ENCODE peak calls at places on chromosomes 7 and 10, in ten cellular contexts. J, K, T, F, E, I, Z, P, D and Q are unnamed samples. For H3K36me3, the result is how much of the 10 kb centered on the place peaks cover.

GRCh38 chr10:102045292-102045691 is 10.7 kb downstream of the ARMH3 start:
- DNase-seq in J (no peak), D (no peak), I (no peak), K (no peak), T (no peak), P (no peak), F (no peak), E (no peak), Z (no peak), Q (no peak)

GRCh38 chr7:7607010-7607409 is 33.5 kb upstream of the UMAD1 start:
- DNase-seq in J (no peak), K (no peak), P (no peak), Z (no peak), D (no peak), I (no peak), F (no peak), T (no peak), E (no peak), Q (no peak)

GRCh38 chr10:65341323-65341922 is 1584.4 kb upstream of the LRRTM3 start:
- DNase-seq in D (no peak), I (no peak), P (peak), T (no peak), F (no peak), J (no peak), E (no peak), Z (no peak), K (no peak), Q (no peak)

GRCh38 chr7:11185179-11185578 is 211.5 kb downstream of the PHF14 start:
- DNase-seq in P (no peak), T (no peak), J (no peak), I (no peak), Z (no peak), E (no peak), K (no peak), F (no peak), D (no peak), Q (no peak)

GRCh38 chr10:132241496-132241895 is 54.7 kb downstream of the DPYSL4 start:
- DNase-seq in E (no peak), Z (no peak), T (no peak), I (no peak), P (no peak), F (no peak), K (no peak), D (no peak), J (no peak), Q (no peak)

GRCh38 chr10:74738543-74738942 is 87.9 kb upstream of the KAT6B start:
- DNase-seq in P (no peak), F (no peak), K (no peak), T (no peak), E (no peak), J (no peak), I (no peak), Z (no peak), D (no peak), Q (no peak)

GRCh38 chr10:15395912-15396311 is 24.8 kb upstream of the FAM171A1 start:
- DNase-seq in F (no peak), J (no peak), K (no peak), I (no peak), E (no peak), P (no peak), Z (no peak), D (no peak), T (no peak), Q (no peak)

GRCh38 chr10:72186633-72187330 is 29.0 kb upstream of the ANAPC16 start:
- DNase-seq in I (peak), Z (no peak), D (no peak), J (no peak), K (no peak), T (no peak), E (no peak), F (no peak), P (peak), Q (peak)

GRCh38 chr7:30923009-30923773 is 11.5 kb downstream of the AQP1 start:
- DNase-seq in F (peak), P (peak), T (peak), K (no peak), D (peak), Z (peak), J (no peak), E (no peak), I (peak), Q (no peak)

GRCh38 chr10:128263891-128264688 is 137.9 kb upstream of the MKI67 start:
- DNase-seq in I (peak), K (peak), D (peak), J (peak), Z (peak), F (peak), P (peak), E (no peak), T (peak), Q (no peak)

GRCh38 chr10:88804083-88804812 is 1.7 kb downstream of the LIPM start:
- DNase-seq in I (no peak), P (no peak), D (no peak), K (no peak), T (no peak), J (no peak), F (no peak), Z (no peak), E (no peak), Q (no peak)

GRCh38 chr7:76327610-76328009 is 25.1 kb downstream of the HSPB1 start:
- DNase-seq in J (no peak), K (no peak), T (no peak), P (no peak), I (no peak), D (no peak), F (no peak), Z (no peak), E (no peak), Q (no peak)

GRCh38 chr7:107501593-107501992 is 31.7 kb downstream of the GPR22 start:
- DNase-seq in K (peak), T (no peak), P (no peak), Z (no peak), D (no peak), E (no peak), J (peak), F (no peak), I (no peak), Q (no peak)
- TF ChIP-seq CTCF in K (peak), T (peak), P (peak), Z (peak), D (peak), E (no peak), J (peak), F (no peak), I (peak), Q (no peak)

GRCh38 chr10:133368153-133368552 is 5.0 kb downstream of the ECHS1 start:
- DNase-seq in J (no peak), Z (no peak), P (no peak), K (no peak), F (no peak), E (no peak), D (no peak), I (no peak), T (no peak), Q (no peak)

GRCh38 chr10:133364645-133365431 is 7.0 kb upstream of the FUOM start:
- DNase-seq in T (no peak), J (no peak), K (no peak), D (no peak), Z (no peak), I (no peak), F (peak), P (no peak), E (no peak), Q (no peak)

GRCh38 chr10:133365461-133366129 is 7.6 kb downstream of the ECHS1 start:
- DNase-seq in P (no peak), I (no peak), F (no peak), Z (no peak), J (no peak), D (no peak), T (no peak), E (no peak), K (no peak), Q (no peak)

GRCh38 chr10:133366751-133367150 is 6.4 kb downstream of the ECHS1 start:
- DNase-seq in J (no peak), D (no peak), E (no peak), I (no peak), Z (no peak), T (no peak), F (no peak), K (no peak), P (no peak), Q (no peak)

DNA sequence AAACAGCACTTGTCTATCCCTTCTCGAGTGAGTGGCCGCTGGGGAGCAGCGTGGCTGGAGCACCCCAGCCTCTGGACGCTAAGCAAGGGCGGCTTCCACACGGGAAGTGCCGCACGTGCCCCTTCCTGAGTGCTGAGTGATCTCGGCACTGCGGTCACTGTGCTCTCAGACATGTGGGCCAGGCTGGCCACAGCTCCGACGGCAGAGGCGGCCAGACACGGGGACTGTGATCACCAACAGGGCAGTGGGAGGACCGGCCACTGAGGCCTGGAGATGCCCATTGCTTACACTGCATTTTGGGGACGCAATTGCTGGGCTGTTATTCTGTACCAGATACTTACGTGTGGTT is 7.0 kb downstream of the ECHS1 start:
- DNase-seq in J (no peak), F (no peak), P (no peak), Z (no peak), D (no peak), K (no peak), E (no peak), I (no peak), T (no peak), Q (no peak)
- H3K36me3 ChIP-seq in J (half or more), F (half or more), P (under half), Z (half or more), D (half or more), K (under half), E (half or more), I (half or more), T (half or more), Q (half or more)

DNA sequence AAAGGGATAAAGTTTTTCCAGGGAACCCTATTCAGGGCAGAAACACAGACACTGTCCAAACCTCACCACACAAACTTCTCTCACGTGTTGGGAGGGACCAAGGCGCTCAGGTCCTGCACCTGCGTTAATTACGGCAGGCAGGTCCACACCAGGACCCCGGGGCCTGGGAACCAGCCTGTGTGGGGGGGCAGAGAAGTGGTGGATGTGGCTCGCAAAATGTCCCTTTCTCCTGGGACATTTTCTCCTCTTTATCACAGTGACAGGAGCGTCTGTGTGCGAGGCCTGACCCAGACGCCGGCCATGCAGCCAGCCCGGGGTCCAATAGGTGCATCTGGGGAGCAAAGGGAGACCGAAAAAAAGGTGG is 73.4 kb upstream of the ZNF722 start:
- DNase-seq in I (no peak), K (no peak), J (no peak), Z (no peak), E (no peak), P (no peak), D (no peak), F (no peak), T (no peak), Q (no peak)
- H3K4me3 ChIP-seq in I (peak), K (no peak), J (no peak), Z (peak), E (peak), P (peak), D (peak), F (peak), T (peak), Q (peak)

GRCh38 chr7:123210986-123211385 is 11.2 kb upstream of the SLC13A1 start:
- DNase-seq in J (no peak), D (no peak), E (no peak), P (no peak), I (no peak), Z (no peak), T (no peak), F (no peak), K (no peak), Q (no peak)

GRCh38 chr7:123204206-123204835 is 4.6 kb upstream of the SLC13A1 start:
- DNase-seq in T (no peak), E (no peak), I (no peak), D (no peak), J (no peak), P (no peak), K (no peak), F (no peak), Z (no peak), Q (no peak)

GRCh38 chr7:123209786-123210185 is 10.0 kb upstream of the SLC13A1 start:
- DNase-seq in J (peak), I (no peak), T (no peak), D (no peak), F (peak), P (peak), E (no peak), K (no peak), Z (no peak), Q (no peak)

GRCh38 chr7:123211545-123211944 is 11.8 kb upstream of the SLC13A1 start:
- DNase-seq in J (no peak), D (no peak), I (no peak), T (no peak), E (no peak), F (no peak), P (no peak), K (no peak), Z (no peak), Q (no peak)

DNA sequence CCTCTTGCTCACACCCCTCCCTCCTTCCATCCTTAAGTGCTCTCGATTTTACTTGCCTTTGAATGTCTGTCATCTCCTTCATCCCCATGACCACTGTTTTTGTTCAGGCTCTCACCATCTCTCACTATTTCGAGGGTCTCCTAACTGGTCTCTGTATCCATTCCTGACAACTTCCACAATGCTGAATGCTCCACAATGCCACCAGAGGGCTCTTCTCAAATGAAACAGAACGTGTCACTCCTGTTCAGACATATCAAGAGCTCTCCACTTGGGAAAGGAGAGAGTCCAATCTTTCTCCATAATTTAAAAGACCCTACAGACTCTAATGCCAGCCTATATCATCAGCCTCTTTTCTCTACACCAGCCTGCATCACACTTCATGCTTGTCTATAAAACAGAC is 9.0 kb upstream of the SLC13A1 start:
- DNase-seq in P (peak), T (no peak), Z (no peak), F (no peak), E (no peak), J (peak), D (no peak), I (no peak), K (peak), Q (no peak)
- TF ChIP-seq CTCF in P (peak), T (peak), Z (peak), F (peak), E (no peak), J (peak), D (peak), I (peak), K (peak), Q (no peak)

GRCh38 chr10:13337128-13337826 is 10.8 kb downstream of the SEPHS1 start:
- DNase-seq in P (no peak), D (no peak), K (no peak), F (no peak), Z (no peak), E (no peak), J (no peak), T (no peak), I (no peak), Q (no peak)

GRCh38 chr10:13340068-13340467 is 8.0 kb downstream of the SEPHS1 start:
- DNase-seq in J (no peak), Z (no peak), I (no peak), E (no peak), F (no peak), K (no peak), T (no peak), D (no peak), P (no peak), Q (no peak)

GRCh38 chr10:13337827-13338196 is 10.3 kb downstream of the SEPHS1 start:
- DNase-seq in D (no peak), T (no peak), F (no peak), P (no peak), I (no peak), J (no peak), K (no peak), E (no peak), Z (no peak), Q (no peak)

GRCh38 chr10:13338337-13339128 is 9.6 kb downstream of the SEPHS1 start:
- DNase-seq in I (no peak), E (no peak), J (no peak), T (no peak), F (no peak), P (no peak), K (no peak), Z (no peak), D (no peak), Q (no peak)

GRCh38 chr10:13340626-13341370 is 7.3 kb downstream of the SEPHS1 start:
- DNase-seq in K (no peak), J (no peak), F (no peak), P (no peak), T (no peak), I (no peak), Z (no peak), D (no peak), E (no peak), Q (no peak)
- H3K36me3 ChIP-seq in K (under half), J (under half), F (under half), P (under half), T (under half), I (under half), Z (under half), D (under half), E (under half), Q (under half)